ENCODE peak calls at places on chromosomes 11 and 22, in eight cellular contexts. V, B, W, T, P, Z, R and J are unnamed samples.

GRCh38 chr11:124094731-124095130 is 20.5 kb upstream of the VWA5A start:
- DNase-seq in B (no peak), Z (no peak), T (no peak), V (no peak), R (no peak), P (no peak), W (no peak), J (no peak)

GRCh38 chr11:68832476-68833176 is 9.1 kb downstream of the CPT1A start:
- DNase-seq in R (no peak), W (peak; percentile 56), B (no peak), Z (peak; percentile 50), P (no peak), T (no peak), V (no peak), J (peak; percentile 87)

GRCh38 chr11:68804786-68805185 is 36.9 kb downstream of the CPT1A start:
- DNase-seq in W (no peak), Z (no peak), T (no peak), V (no peak), R (no peak), P (no peak), B (no peak), J (no peak)

GRCh38 chr11:16795146-16795545 is 56.7 kb downstream of the C11orf58 start:
- DNase-seq in V (no peak), W (no peak), P (no peak), R (no peak), B (no peak), T (no peak), Z (no peak), J (no peak)

GRCh38 chr22:36862251-36863242 is 1.7 kb downstream of the NCF4 start:
- DNase-seq in W (peak; percentile 31), Z (no peak), P (no peak), B (no peak), R (no peak), V (peak; percentile 77), T (no peak), J (no peak)

GRCh38 chr11:18314794-18315523 is 7.0 kb downstream of the HPS5 start:
- DNase-seq in T (no peak), P (no peak), B (no peak), W (no peak), V (no peak), Z (no peak), R (peak; percentile 34), J (no peak)

GRCh38 chr22:30874431-30875370 is 93.9 kb downstream of the MORC2 start:
- DNase-seq in W (no peak), T (no peak), R (no peak), Z (no peak), P (no peak), V (no peak), B (no peak), J (no peak)

GRCh38 chr11:75303544-75304224 is 47.8 kb downstream of the ARRB1 start:
- DNase-seq in W (no peak), Z (no peak), V (no peak), R (no peak), P (no peak), T (no peak), B (no peak), J (no peak)

GRCh38 chr11:36608491-36609199 is 10.6 kb upstream of the RAG2 start:
- DNase-seq in W (no peak), R (no peak), B (no peak), T (no peak), Z (no peak), P (no peak), V (no peak), J (no peak)

GRCh38 chr11:26558191-26558590 is 13.9 kb downstream of the MUC15 start:
- DNase-seq in T (no peak), R (no peak), Z (no peak), W (no peak), B (no peak), V (no peak), P (no peak), J (peak; percentile 27)

GRCh38 chr11:47433991-47434786 is 8.0 kb upstream of the PSMC3 start:
- DNase-seq in R (peak; percentile 75), T (peak; percentile 59), P (no peak), W (no peak), Z (peak; percentile 29), B (no peak), V (no peak), J (no peak)

GRCh38 chr22:26972281-26972680 is 314.9 kb downstream of the MIAT start:
- DNase-seq in Z (no peak), T (no peak), R (no peak), W (no peak), V (no peak), B (no peak), P (no peak), J (no peak)

GRCh38 chr11:1026641-1027482 is 9.7 kb downstream of the MUC6 start:
- DNase-seq in B (no peak), V (no peak), W (no peak), Z (no peak), T (no peak), R (no peak), P (no peak), J (no peak)

GRCh38 chr22:49207008-49207775 is 620.5 kb downstream of the BRD1 start:
- DNase-seq in P (no peak), V (no peak), B (no peak), W (peak; percentile 23), R (no peak), T (no peak), Z (no peak), J (no peak)

GRCh38 chr22:50293441-50294318 is 13.8 kb downstream of the PLXNB2 start:
- DNase-seq in B (peak; percentile 87), W (peak; percentile 94), T (peak; percentile 80), V (no peak), R (peak; percentile 90), P (no peak), Z (peak; percentile 82), J (peak; percentile 39)

GRCh38 chr11:8262552-8263108 is 1.0 kb downstream of the LMO1 start:
- DNase-seq in T (peak; percentile 38), V (peak; percentile 63), W (peak; percentile 43), B (no peak), R (peak; percentile 47), P (no peak), Z (peak; percentile 47), J (no peak)

GRCh38 chr22:23804781-23805291 is 18.1 kb downstream of the SMARCB1 start:
- DNase-seq in T (peak; percentile 34), R (peak; percentile 70), P (no peak), B (no peak), W (no peak), Z (no peak), V (no peak), J (no peak)
- TF ChIP-seq CTCF in T (no peak), R (no peak), P (no peak), B (no peak), W (no peak), Z (no peak), V (no peak), J (no peak)

DNA sequence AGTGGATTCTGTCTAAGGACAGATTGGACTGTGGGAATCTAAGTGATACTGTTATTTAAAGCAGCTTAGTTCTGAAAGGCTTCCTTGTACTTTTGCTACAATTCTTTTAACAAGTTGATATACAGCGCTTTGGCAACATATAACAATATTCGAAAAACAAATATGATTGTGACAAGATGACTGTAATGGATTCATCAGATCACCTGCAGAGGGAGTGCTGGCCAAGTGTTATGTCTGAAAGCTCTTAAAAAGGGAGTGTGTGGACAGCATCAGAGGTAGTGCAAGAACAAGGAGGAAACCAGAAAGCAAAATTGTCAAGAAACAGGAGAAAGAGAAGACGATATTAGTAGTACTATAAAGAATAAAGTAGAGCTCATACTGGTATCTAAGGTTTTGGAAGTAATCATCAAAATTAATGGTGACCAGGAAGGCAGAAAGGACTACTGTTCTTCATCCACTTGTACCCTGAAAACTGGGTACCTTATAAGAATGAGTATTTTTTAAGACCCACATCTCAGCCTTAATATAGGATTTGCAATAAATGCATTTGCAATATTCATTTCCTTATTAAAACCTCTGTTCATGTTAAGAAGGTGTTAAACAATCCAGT is 1112.0 kb upstream of the CCDC90B start:
- DNase-seq in P (no peak), Z (no peak), T (peak; percentile 66), W (no peak), V (no peak), B (peak; percentile 7), R (peak; percentile 66), J (peak; percentile 35)
- TF ChIP-seq CTCF in P (peak; percentile 56), Z (peak; percentile 31), T (peak; percentile 64), W (no peak), V (no peak), B (peak; percentile 12), R (peak; percentile 47), J (peak; percentile 79)

GRCh38 chr22:21591695-21592094 is 24.2 kb downstream of the UBE2L3 start:
- DNase-seq in V (no peak), W (no peak), Z (peak; percentile 35), R (no peak), B (no peak), T (no peak), P (no peak), J (no peak)

GRCh38 chr22:21590809-21591641 is 23.5 kb downstream of the UBE2L3 start:
- DNase-seq in B (no peak), V (no peak), W (no peak), Z (no peak), P (no peak), R (no peak), T (no peak), J (no peak)

GRCh38 chr22:21594865-21595452 is 27.4 kb downstream of the UBE2L3 start:
- DNase-seq in T (no peak), P (no peak), B (no peak), V (no peak), Z (no peak), R (no peak), W (no peak), J (no peak)

GRCh38 chr22:21592422-21592821 is 24.9 kb downstream of the UBE2L3 start:
- DNase-seq in P (no peak), W (no peak), B (no peak), Z (no peak), R (no peak), T (no peak), V (no peak), J (no peak)

DNA sequence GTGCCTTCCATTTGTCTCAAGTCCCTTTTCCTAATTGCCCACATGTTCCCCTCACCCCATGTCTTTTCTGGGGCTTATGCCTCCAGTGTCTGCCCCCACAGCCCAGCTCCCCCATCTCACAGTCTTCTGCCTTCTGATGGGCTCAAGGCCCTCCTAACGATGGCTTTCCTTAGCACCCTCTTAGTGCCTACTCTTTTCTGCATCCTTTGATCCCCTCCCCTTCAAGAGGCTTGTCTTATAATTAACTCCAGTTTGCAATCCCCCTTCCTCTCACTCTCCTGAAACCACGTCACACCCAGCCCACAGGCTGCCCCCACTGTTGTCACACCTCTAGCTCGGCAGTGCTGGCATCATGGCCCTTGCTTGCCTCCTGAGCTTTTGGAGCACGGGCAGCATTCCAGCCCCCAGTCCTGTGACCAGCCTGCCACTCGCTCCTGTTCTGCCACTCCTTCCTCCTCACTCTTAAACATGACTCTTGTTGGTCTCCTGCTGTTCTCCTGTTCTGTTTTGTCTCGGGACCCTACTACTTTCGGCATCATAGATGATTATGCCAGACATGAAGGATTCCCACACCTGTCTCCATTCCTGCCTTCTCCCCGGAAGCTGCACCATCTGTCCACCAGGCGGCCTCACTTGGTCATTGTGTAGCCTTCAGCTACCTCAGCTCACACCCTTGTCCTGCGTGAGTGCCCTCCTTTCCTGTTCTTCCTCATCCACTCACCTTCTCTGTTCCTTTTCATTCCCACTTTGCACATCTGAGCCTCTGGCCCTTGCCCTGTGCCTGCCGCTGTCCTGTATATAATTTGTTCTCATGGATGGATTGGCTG is 26.1 kb downstream of the UBE2L3 start:
- DNase-seq in R (no peak), T (no peak), B (peak; percentile 35), P (no peak), V (no peak), W (peak; percentile 38), Z (no peak), J (no peak)
- TF ChIP-seq CTCF in R (peak; percentile 43), T (peak; percentile 40), B (peak; percentile 63), P (peak; percentile 32), V (no peak), W (no peak), Z (peak; percentile 33), J (peak; percentile 23)

GRCh38 chr11:62245271-62245753 is 3.3 kb downstream of the SCGB1D2 start:
- DNase-seq in W (peak; percentile 28), B (peak; percentile 50), P (no peak), R (peak; percentile 40), T (peak; percentile 59), V (peak; percentile 38), Z (no peak), J (peak; percentile 25)
- TF ChIP-seq CTCF in W (no peak), B (peak; percentile 86), P (peak; percentile 28), R (peak; percentile 43), T (peak; percentile 33), V (no peak), Z (no peak), J (peak; percentile 24)